ENCODE peak calls at places on chromosomes 6 and 20, in seven cellular contexts. N is GM04504; F is activated CD4-positive, alpha-beta T cell treated with anti-CD3 and anti-CD28 coated beads, Interleukin-2, amount 50 U/mL, for 1 hour; K is stimulated activated CD4-positive, alpha-beta T cell treated with anti-CD3 and anti-CD28 coated beads, Interleukin-4, amount 100 ng/mL, for 24 hours; J is T-helper 1 cell; H is NCI-H1105; A is colonic mucosa. D is an unnamed sample.

GRCh38 chr20:56750430-56750829 is 121.3 kb downstream of the TFAP2C start:
- DNase-seq in A (no peak), J (no peak), N (no peak), K (no peak), H (no peak), F (no peak), D (no peak)

GRCh38 chr20:15760217-15760567 is 813.1 kb downstream of the KIF16B start:
- DNase-seq in A (no peak), F (no peak), N (no peak), K (no peak), H (no peak), J (no peak), D (no peak)

GRCh38 chr20:39800548-39800947 is 838.4 kb downstream of the DHX35 start:
- DNase-seq in N (peak; percentile 66), K (no peak), F (no peak), H (no peak), A (no peak), J (no peak), D (no peak)

GRCh38 chr20:25586877-25587276 is 1.5 kb upstream of the NINL start:
- DNase-seq in H (no peak), F (no peak), A (no peak), N (no peak), K (no peak), J (no peak), D (no peak)

GRCh38 chr6:9507136-9507895 is 907.6 kb downstream of the TFAP2A start:
- DNase-seq in N (no peak), F (no peak), A (no peak), H (no peak), K (no peak), J (no peak), D (no peak)

GRCh38 chr20:62480318-62480717 is 4.5 kb upstream of the GATA5 start:
- DNase-seq in J (no peak), N (no peak), F (no peak), H (no peak), K (no peak), A (no peak), D (no peak)

GRCh38 chr20:45919951-45920794 is 8.2 kb upstream of the PLTP start:
- DNase-seq in N (no peak), K (no peak), A (no peak), H (no peak), J (no peak), F (no peak), D (no peak)

GRCh38 chr6:20191951-20192350 is 20.3 kb downstream of the MBOAT1 start:
- DNase-seq in J (no peak), F (no peak), K (no peak), A (no peak), N (no peak), H (no peak), D (no peak)